ENCODE peak calls at places on chromosomes 11 and 22, in ten cellular contexts. O, W, I, Z, D, Y, C, T, P and S are unnamed samples.

GRCh38 chr11:17267576-17267975 is 9.0 kb upstream of the NUCB2 start:
- DNase-seq in C (no peak), Y (no peak), Z (peak), D (no peak), I (peak), O (no peak), P (no peak), T (peak), W (no peak), S (peak)

GRCh38 chr11:80632691-80633090 is 1191.9 kb upstream of the TENM4 start:
- DNase-seq in O (no peak), D (no peak), Y (no peak), W (no peak), C (no peak), P (no peak), Z (peak), T (no peak), I (no peak), S (no peak)

GRCh38 chr11:34640050-34640971 is 19.4 kb downstream of the EHF start:
- DNase-seq in O (no peak), Z (peak), I (peak), P (no peak), W (no peak), C (no peak), Y (no peak), T (no peak), D (peak), S (no peak)

GRCh38 chr11:94563176-94563847 is 3.9 kb upstream of the PIWIL4 start:
- DNase-seq in Y (no peak), O (no peak), I (peak), D (no peak), W (no peak), C (no peak), T (peak), Z (no peak), P (no peak), S (peak)

GRCh38 chr22:17387356-17387755 is 18.1 kb downstream of the CECR2 start:
- DNase-seq in C (peak), W (no peak), O (no peak), D (no peak), Z (no peak), P (no peak), Y (no peak), T (no peak), I (no peak), S (no peak)

GRCh38 chr22:50268655-50269113 is 1.5 kb downstream of the MAPK11 start:
- DNase-seq in T (no peak), C (peak), I (no peak), O (no peak), Z (no peak), W (no peak), Y (no peak), P (no peak), D (no peak), S (peak)

GRCh38 chr22:45576273-45576625 is 73.6 kb downstream of the FBLN1 start:
- DNase-seq in O (no peak), D (no peak), P (no peak), C (no peak), I (no peak), Z (no peak), Y (no peak), W (no peak), T (no peak), S (no peak)

GRCh38 chr11:104219081-104219480 is 55.1 kb upstream of the PDGFD start:
- DNase-seq in I (no peak), D (no peak), C (no peak), P (no peak), Z (no peak), W (peak), Y (no peak), T (no peak), O (no peak), S (no peak)

GRCh38 chr22:48960981-48961655 is 866.6 kb downstream of the BRD1 start:
- DNase-seq in P (no peak), C (no peak), Y (no peak), O (no peak), W (no peak), T (no peak), I (no peak), Z (no peak), D (peak), S (peak)

GRCh38 chr11:61551630-61552029 is 29.2 kb downstream of the SYT7 start:
- DNase-seq in Y (no peak), P (no peak), Z (no peak), D (no peak), I (no peak), T (peak), C (no peak), W (no peak), O (no peak), S (peak)

GRCh38 chr11:92775277-92775676 is 194.2 kb upstream of the MTNR1B start:
- DNase-seq in I (no peak), W (no peak), O (no peak), Y (no peak), P (no peak), C (no peak), Z (no peak), D (no peak), T (no peak), S (no peak)

GRCh38 chr22:18078329-18079041 is 695 bp downstream of the PEX26 start:
- DNase-seq in Z (peak), I (peak), D (peak), P (no peak), O (no peak), C (peak), Y (no peak), T (peak), W (no peak), S (peak)

GRCh38 chr11:87290304-87290922 is 252.7 kb downstream of the TMEM135 start:
- DNase-seq in C (peak), D (no peak), Y (peak), O (no peak), P (peak), I (peak), Z (peak), W (no peak), T (peak), S (peak)

GRCh38 chr22:48431014-48431413 is 1396.7 kb downstream of the BRD1 start:
- DNase-seq in I (no peak), Z (no peak), C (peak), O (no peak), P (no peak), T (no peak), Y (no peak), W (no peak), D (no peak), S (no peak)

GRCh38 chr11:119263352-119263940 is 53.5 kb downstream of the MCAM start:
- DNase-seq in Z (no peak), D (no peak), Y (no peak), T (peak), I (peak), C (no peak), W (no peak), O (no peak), P (no peak), S (no peak)

GRCh38 chr11:6568191-6568918 is 35.1 kb downstream of the RRP8 start:
- DNase-seq in Z (peak), T (peak), D (no peak), W (no peak), Y (no peak), I (peak), P (no peak), O (no peak), C (peak), S (peak)

GRCh38 chr11:1335811-1336761 is 26.7 kb upstream of the TOLLIP start:
- DNase-seq in W (peak), D (peak), I (no peak), P (no peak), C (peak), O (peak), Y (peak), Z (peak), T (peak), S (peak)

GRCh38 chr22:20429254-20430100 is 8.1 kb downstream of the SCARF2 start:
- DNase-seq in D (no peak), I (no peak), C (peak), O (peak), W (no peak), T (no peak), Z (peak), P (no peak), Y (peak), S (peak)

GRCh38 chr11:34789196-34789834 is 126.9 kb downstream of the APIP start:
- DNase-seq in D (no peak), P (no peak), C (peak), I (no peak), W (no peak), Z (no peak), T (no peak), O (no peak), Y (no peak), S (no peak)

GRCh38 chr11:64844330-64845124 is at the start of gene CDC42BPG:
- DNase-seq in I (peak), T (peak), Z (peak), O (peak), W (no peak), P (no peak), Y (no peak), D (peak), C (peak), S (peak)

GRCh38 chr11:69212121-69213110 is 56.7 kb downstream of the SMIM38 start:
- DNase-seq in W (no peak), O (no peak), T (no peak), P (no peak), Y (no peak), C (no peak), D (no peak), I (no peak), Z (no peak), S (peak)

GRCh38 chr11:126029805-126030204 is 32.9 kb downstream of the CDON start:
- DNase-seq in T (no peak), W (no peak), D (no peak), C (no peak), P (no peak), Z (peak), Y (no peak), O (no peak), I (no peak), S (no peak)

GRCh38 chr11:78079232-78080083 is at the start of gene NDUFC2:
- DNase-seq in P (peak), I (peak), W (peak), T (peak), Y (peak), D (peak), Z (peak), O (peak), C (peak), S (peak)

GRCh38 chr11:47998733-47999359 is 18.5 kb downstream of the PTPRJ start:
- DNase-seq in C (no peak), Z (peak), D (no peak), O (no peak), P (no peak), T (no peak), Y (no peak), W (no peak), I (peak), S (no peak)

GRCh38 chr22:21626735-21627469 is 2.9 kb downstream of the YDJC start:
- DNase-seq in D (no peak), Y (no peak), C (no peak), O (no peak), T (no peak), Z (no peak), W (no peak), I (no peak), P (no peak), S (no peak)

GRCh38 chr11:14258177-14258935 is 100.6 kb downstream of the RRAS2 start:
- DNase-seq in Y (no peak), P (no peak), O (no peak), T (peak), C (no peak), D (no peak), Z (peak), W (no peak), I (peak), S (no peak)

GRCh38 chr11:118216621-118217526 is 7.9 kb downstream of the JAML start:
- DNase-seq in Y (no peak), P (no peak), C (no peak), T (no peak), I (no peak), Z (no peak), W (no peak), D (no peak), O (no peak), S (no peak)

GRCh38 chr11:35791088-35791958 is 128.7 kb downstream of the TRIM44 start:
- DNase-seq in I (peak), C (no peak), Z (no peak), T (no peak), Y (no peak), W (no peak), P (no peak), O (no peak), D (no peak), S (no peak)

GRCh38 chr11:30358569-30358968 is 35.7 kb downstream of the ARL14EP start:
- DNase-seq in Z (no peak), D (no peak), Y (no peak), W (no peak), P (no peak), C (no peak), O (no peak), T (no peak), I (no peak), S (peak)

GRCh38 chr11:125977333-125977732 is 31.5 kb downstream of the VSIG10L2 start:
- DNase-seq in C (no peak), D (no peak), W (no peak), T (no peak), I (no peak), Y (no peak), O (no peak), Z (no peak), P (no peak), S (no peak)

GRCh38 chr11:1353383-1354124 is 36.2 kb upstream of the BRSK2 start:
- DNase-seq in W (no peak), Z (no peak), D (no peak), O (no peak), T (no peak), I (no peak), C (no peak), Y (no peak), P (no peak), S (no peak)

GRCh38 chr22:19295733-19296132 is 4.2 kb upstream of the CLTCL1 start:
- DNase-seq in W (no peak), I (no peak), C (no peak), O (no peak), D (no peak), Z (no peak), Y (no peak), P (no peak), T (no peak), S (no peak)

GRCh38 chr11:110565344-110565684 is 135.6 kb downstream of the FDX1 start:
- DNase-seq in O (no peak), D (no peak), W (no peak), Y (no peak), T (no peak), I (no peak), P (no peak), C (no peak), Z (peak), S (peak)

GRCh38 chr22:29335656-29336055 is 20.2 kb upstream of the RASL10A start:
- DNase-seq in D (no peak), W (no peak), T (no peak), P (no peak), C (no peak), Y (no peak), Z (no peak), O (no peak), I (no peak), S (no peak)

GRCh38 chr22:50422046-50422445 is 52.8 kb downstream of the SBF1 start:
- DNase-seq in C (no peak), P (no peak), I (no peak), D (no peak), W (no peak), O (no peak), T (no peak), Y (no peak), Z (no peak), S (no peak)

GRCh38 chr11:73320786-73321325 is 12.8 kb downstream of the ARHGEF17 start:
- DNase-seq in I (no peak), Y (no peak), O (no peak), Z (no peak), C (no peak), D (no peak), P (no peak), T (peak), W (no peak), S (peak)